ENCODE peak calls at places on chromosome X, in four cellular contexts. S, E, Z and Q are unnamed samples.

GRCh38 chrX:136063340-136064079 is 78.3 kb downstream of the SLC9A6 start:
- DNase-seq in S (no peak), E (no peak), Z (no peak), Q (no peak)

GRCh38 chrX:118459494-118459893 is 36.1 kb upstream of the DOCK11 start:
- DNase-seq in Z (peak; percentile 2), S (peak; percentile 51), E (peak; percentile 23), Q (peak; percentile 63)

GRCh38 chrX:71870337-71871098 is 40.1 kb upstream of the NHSL2 start:
- DNase-seq in E (peak; percentile 27), S (no peak), Z (no peak), Q (peak; percentile 48)

GRCh38 chrX:49999048-49999447 is 76.7 kb downstream of the CLCN5 start:
- DNase-seq in Z (no peak), S (no peak), E (no peak), Q (no peak)

GRCh38 chrX:37613898-37614297 is 42.4 kb downstream of the LANCL3 start:
- DNase-seq in S (no peak), Z (no peak), E (no peak), Q (no peak)

GRCh38 chrX:13774696-13775095 is 40.1 kb downstream of the OFD1 start:
- DNase-seq in S (no peak), E (no peak), Z (no peak), Q (no peak)

GRCh38 chrX:19212037-19212436 is 89.8 kb upstream of the ADGRG2 start:
- DNase-seq in Z (no peak), S (no peak), E (no peak), Q (no peak)

GRCh38 chrX:56782362-56782761 is 53.3 kb downstream of the NBDY start:
- DNase-seq in E (no peak), S (no peak), Z (no peak), Q (no peak)

GRCh38 chrX:22803353-22803752 is 196.4 kb upstream of the DDX53 start:
- DNase-seq in Z (no peak), S (no peak), E (no peak), Q (no peak)

GRCh38 chrX:10120828-10121227 is 35.9 kb upstream of the CLCN4 start:
- DNase-seq in S (no peak), Z (no peak), E (no peak), Q (no peak)

GRCh38 chrX:48631376-48632090 is 34.2 kb downstream of the WDR13 start:
- DNase-seq in E (peak; percentile 85), Z (peak; percentile 65), S (peak; percentile 93), Q (peak; percentile 92)

GRCh38 chrX:54358424-54359211 is 772 bp upstream of the WNK3 start:
- DNase-seq in Z (no peak), E (no peak), S (no peak), Q (peak; percentile 65)

GRCh38 chrX:145821291-145821897 is 3.8 kb downstream of the SLITRK2 start:
- DNase-seq in S (no peak), Z (no peak), E (no peak), Q (no peak)

GRCh38 chrX:40434947-40435346 is 145.8 kb upstream of the ATP6AP2 start:
- DNase-seq in E (no peak), Z (no peak), S (peak; percentile 79), Q (peak; percentile 53)

GRCh38 chrX:131675596-131676194 is 131.8 kb downstream of the OR13H1 start:
- DNase-seq in E (peak; percentile 8), S (peak; percentile 32), Z (no peak), Q (peak; percentile 71)
- TF ChIP-seq TARDBP in E (no peak), S (no peak), Z (no peak), Q (no peak)

DNA sequence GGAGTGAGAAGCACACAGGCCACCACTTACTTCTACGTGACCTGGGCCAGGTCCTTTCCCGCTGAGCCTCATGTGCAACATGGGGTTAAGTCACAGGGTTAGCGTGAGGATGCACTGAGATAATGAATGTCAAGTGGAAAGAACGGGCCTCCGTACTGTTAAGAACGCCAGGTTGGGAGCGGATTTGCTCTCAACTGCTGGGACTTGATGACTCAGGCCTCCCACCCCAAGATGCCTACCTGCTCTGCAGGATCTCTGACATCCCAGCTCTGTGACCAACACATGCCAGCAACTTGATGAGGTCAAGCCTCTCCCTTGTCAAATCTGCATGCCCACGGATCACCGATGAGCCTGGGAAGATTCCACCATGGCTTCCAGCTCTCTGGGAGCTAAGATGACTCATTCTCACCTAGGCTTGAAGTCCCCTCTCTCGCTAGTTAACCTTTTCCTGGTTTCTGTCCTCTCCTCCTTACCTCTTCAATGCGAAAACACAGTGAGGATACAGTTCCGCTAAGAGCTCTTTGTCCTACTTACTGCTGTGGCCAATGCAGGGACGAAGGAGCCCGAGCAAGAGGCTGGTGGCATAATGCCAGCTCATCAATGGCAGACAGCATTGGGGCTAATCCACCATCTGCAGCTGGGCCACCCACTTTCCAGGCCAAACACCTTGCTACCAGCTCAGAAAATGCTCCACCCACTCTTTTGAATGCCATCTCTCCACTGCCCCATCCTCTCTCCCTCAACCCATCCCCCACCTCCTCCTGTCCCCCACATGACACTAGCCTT is 67.6 kb downstream of the PJA1 start:
- DNase-seq in S (no peak), E (no peak), Z (no peak), Q (no peak)
- TF ChIP-seq TARDBP in S (no peak), E (no peak), Z (no peak), Q (no peak)

GRCh38 chrX:123976671-123977316 is 15.3 kb downstream of the STAG2 start:
- DNase-seq in Z (no peak), S (peak; percentile 25), E (peak; percentile 31), Q (peak; percentile 21)
- TF ChIP-seq TARDBP in Z (no peak), S (no peak), E (no peak), Q (no peak)

DNA sequence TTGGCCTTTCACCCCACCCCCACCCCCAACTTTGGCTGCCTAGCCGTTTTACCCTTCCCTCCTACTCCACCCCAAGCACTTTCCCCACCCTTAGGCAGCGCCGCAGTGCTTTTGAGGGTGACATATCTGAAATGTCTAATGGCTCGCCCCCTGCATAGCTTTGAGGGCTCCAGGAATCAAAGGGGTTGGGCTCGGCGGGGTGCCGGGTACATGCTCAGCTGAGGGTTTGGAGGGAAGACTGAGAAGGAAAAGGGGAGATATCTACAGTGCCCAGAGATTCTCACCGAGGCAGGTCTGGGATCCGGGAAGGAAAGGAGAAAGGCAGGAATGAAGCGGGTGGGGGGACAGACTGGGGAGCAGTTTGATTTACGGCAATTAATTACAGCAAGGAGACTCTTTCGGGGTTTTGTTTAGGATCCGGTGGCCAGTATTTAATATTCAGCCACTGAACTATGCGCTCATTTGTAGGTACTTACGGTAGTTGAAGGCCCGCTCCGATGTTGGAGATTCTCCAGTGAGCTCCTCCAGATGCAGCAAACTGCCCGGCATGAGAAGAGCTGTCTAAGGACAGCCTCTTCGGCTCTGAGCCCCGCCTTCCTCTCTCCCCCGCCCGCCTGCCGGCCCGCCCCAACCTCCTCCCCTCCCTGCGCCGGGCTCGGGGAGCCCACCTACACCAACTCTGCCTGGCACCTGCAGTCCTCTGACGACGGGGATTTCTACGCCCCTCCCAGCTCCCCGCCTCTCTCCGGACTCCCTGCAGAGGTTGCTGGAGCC is at the start of gene IGSF1:
- DNase-seq in Z (no peak), E (peak; percentile 17), S (peak; percentile 34), Q (peak; percentile 49)
- TF ChIP-seq TARDBP in Z (no peak), E (no peak), S (no peak), Q (no peak)

DNA sequence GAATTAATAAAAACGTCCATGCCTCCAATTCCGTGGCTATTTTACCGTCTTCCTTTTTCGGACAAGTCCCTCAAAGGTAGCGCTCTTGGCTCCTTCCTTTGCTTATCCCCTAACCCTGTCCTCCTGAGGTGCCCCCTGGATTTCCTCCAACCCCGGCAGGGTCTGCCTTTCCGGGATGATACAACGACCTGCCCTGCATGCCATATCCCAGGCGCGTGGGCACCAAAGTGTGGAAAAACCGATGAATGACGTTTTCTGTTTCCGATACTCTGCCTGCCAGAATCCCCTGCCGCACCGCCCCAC is 706 bp upstream of the CSTF2 start:
- DNase-seq in E (no peak), S (no peak), Z (no peak), Q (no peak)
- TF ChIP-seq TARDBP in E (no peak), S (no peak), Z (no peak), Q (no peak)